ENCODE peak calls at places on chromosomes 16 and 17, in seven cellular contexts. X is mesendoderm, W is heart right ventricle, F is colonic mucosa, H is fibroblast of lung, G is body of pancreas, P is ascending aorta. C is an unnamed sample.

GRCh38 chr16:68013440-68013839 is 2.3 kb downstream of the DPEP2NB start:
- DNase-seq in P (no peak), W (no peak), X (no peak), H (no peak), F (no peak), G (no peak), C (no peak)

GRCh38 chr17:20271016-20271610 is 196.2 kb downstream of the LGALS9B start:
- DNase-seq in F (no peak), W (no peak), X (no peak), G (no peak), H (peak; percentile 11), P (no peak), C (no peak)

GRCh38 chr17:45976755-45977505 is 22.1 kb upstream of the STH start:
- DNase-seq in P (no peak), G (no peak), X (peak; percentile 92), F (no peak), W (no peak), H (peak; percentile 48), C (no peak)

GRCh38 chr17:2071421-2072281 is 16.7 kb downstream of the HIC1 start:
- DNase-seq in X (no peak), F (peak; percentile 52), W (peak; percentile 83), P (no peak), G (no peak), H (peak; percentile 76), C (no peak)

GRCh38 chr17:64278614-64279013 is 15.6 kb upstream of the TEX2 start:
- DNase-seq in X (peak; percentile 32), G (no peak), W (no peak), F (no peak), P (no peak), H (peak; percentile 58), C (no peak)

GRCh38 chr17:1532836-1533602 is 16.6 kb upstream of the INPP5K start:
- DNase-seq in X (peak; percentile 68), G (no peak), F (no peak), H (no peak), P (no peak), W (no peak), C (no peak)

GRCh38 chr16:47142469-47143328 is 1.0 kb downstream of the NETO2 start:
- DNase-seq in X (peak; percentile 68), H (peak; percentile 44), P (no peak), W (peak; percentile 23), G (peak; percentile 19), F (peak; percentile 28), C (no peak)

GRCh38 chr17:41367426-41368075 is 2.1 kb downstream of the KRT33B start:
- DNase-seq in X (peak; percentile 60), W (no peak), P (no peak), F (no peak), H (peak; percentile 89), G (no peak), C (peak; percentile 49)

GRCh38 chr17:34598161-34598776 is 18.9 kb downstream of the TMEM132E start:
- DNase-seq in F (no peak), H (no peak), G (no peak), X (peak; percentile 89), W (no peak), P (no peak), C (no peak)

GRCh38 chr16:84643180-84643583 is 5.1 kb upstream of the KLHL36 start:
- DNase-seq in P (peak; percentile 41), W (peak; percentile 68), H (peak; percentile 90), G (peak; percentile 66), X (no peak), F (peak; percentile 50), C (peak; percentile 90)

GRCh38 chr16:13935408-13935807 is 15.5 kb downstream of the ERCC4 start:
- DNase-seq in W (no peak), X (peak; percentile 67), P (no peak), H (no peak), F (no peak), G (no peak), C (no peak)

GRCh38 chr17:41466988-41467387 is at the start of gene KRT32:
- DNase-seq in F (no peak), H (no peak), W (no peak), X (no peak), P (no peak), G (no peak), C (no peak)

GRCh38 chr16:16158082-16158658 is 65.1 kb downstream of the ABCC6 start:
- DNase-seq in H (no peak), W (no peak), F (no peak), G (no peak), P (no peak), X (no peak), C (no peak)

GRCh38 chr16:16155234-16155633 is 68.1 kb downstream of the ABCC6 start:
- DNase-seq in W (no peak), H (no peak), X (no peak), P (no peak), G (no peak), F (no peak), C (no peak)

GRCh38 chr16:16159662-16160061 is 63.6 kb downstream of the ABCC6 start:
- DNase-seq in H (no peak), G (no peak), X (no peak), F (no peak), P (no peak), W (no peak), C (no peak)

GRCh38 chr16:16158741-16159374 is 64.4 kb downstream of the ABCC6 start:
- DNase-seq in X (peak; percentile 27), W (no peak), P (no peak), F (no peak), H (peak; percentile 15), G (no peak), C (no peak)

DNA sequence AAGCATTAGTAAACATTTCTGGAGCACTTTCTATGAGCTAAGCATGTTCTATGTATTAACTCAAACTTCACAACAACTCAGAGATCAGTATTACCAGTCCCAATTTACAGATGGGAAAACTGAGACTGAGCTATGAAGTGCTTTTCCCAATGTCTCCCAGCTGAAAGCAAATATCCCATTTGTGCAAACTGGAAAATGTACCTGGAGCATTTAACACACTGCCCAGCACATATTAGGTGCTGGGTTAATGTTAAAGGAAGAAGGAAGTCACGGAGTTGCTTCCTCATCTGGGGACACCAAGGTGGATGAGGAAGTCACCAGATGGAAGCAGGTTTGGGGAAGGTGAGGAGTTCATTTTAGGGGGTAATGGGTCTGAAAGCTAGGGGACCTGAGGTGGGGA is 66.1 kb downstream of the ABCC6 start:
- DNase-seq in H (no peak), X (no peak), F (no peak), G (no peak), W (no peak), P (no peak), C (no peak)
- H3K36me3 ChIP-seq in H (no peaks in the 10 kb centered on the region), X (no peaks in the 10 kb centered on the region), F (no peaks in the 10 kb centered on the region), G (no peaks in the 10 kb centered on the region), W (no peaks in the 10 kb centered on the region), P (no peaks in the 10 kb centered on the region), C (no peaks in the 10 kb centered on the region)

GRCh38 chr16:1028524-1029258 is 43.9 kb upstream of the SSTR5 start:
- DNase-seq in X (no peak), F (no peak), G (no peak), P (no peak), H (no peak), W (no peak), C (no peak)

GRCh38 chr16:1026784-1027415 is 45.3 kb downstream of the SOX8 start:
- DNase-seq in X (no peak), H (peak; percentile 18), W (no peak), F (no peak), P (no peak), G (no peak), C (no peak)

GRCh38 chr16:1028056-1028455 is 44.5 kb upstream of the SSTR5 start:
- DNase-seq in F (no peak), G (no peak), W (no peak), P (no peak), H (no peak), X (no peak), C (no peak)

GRCh38 chr16:1026057-1026783 is 44.6 kb downstream of the SOX8 start:
- DNase-seq in H (no peak), P (no peak), X (no peak), G (no peak), F (no peak), W (no peak), C (no peak)

DNA sequence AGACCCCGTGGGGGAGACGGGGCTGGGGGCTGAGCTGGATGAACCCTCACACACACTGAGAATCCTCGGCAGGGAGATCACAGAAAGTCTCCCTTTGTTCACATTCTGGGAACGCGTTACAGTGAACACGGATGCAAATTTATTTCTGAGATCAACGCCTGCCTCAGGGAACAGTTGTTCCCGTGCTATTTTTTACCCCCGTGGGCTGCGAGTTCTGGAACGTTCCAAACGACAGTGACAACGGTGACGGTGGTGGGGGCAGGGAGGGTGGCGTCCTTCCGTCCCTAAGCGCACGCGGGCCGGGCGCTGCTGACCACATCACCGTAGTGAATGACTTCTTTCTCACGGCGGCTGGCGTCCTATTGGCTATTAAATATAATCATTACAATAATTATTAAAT is 45.1 kb upstream of the SSTR5 start:
- DNase-seq in P (no peak), H (no peak), X (no peak), W (no peak), F (no peak), G (no peak), C (no peak)
- H3K27me3 ChIP-seq in P (no peaks in the 10 kb centered on the region), H (no peaks in the 10 kb centered on the region), X (no peaks in the 10 kb centered on the region), W (peaks cover 62% of the 10 kb centered on the region), F (no peaks in the 10 kb centered on the region), G (no peaks in the 10 kb centered on the region), C (peaks cover 2% of the 10 kb centered on the region)

DNA sequence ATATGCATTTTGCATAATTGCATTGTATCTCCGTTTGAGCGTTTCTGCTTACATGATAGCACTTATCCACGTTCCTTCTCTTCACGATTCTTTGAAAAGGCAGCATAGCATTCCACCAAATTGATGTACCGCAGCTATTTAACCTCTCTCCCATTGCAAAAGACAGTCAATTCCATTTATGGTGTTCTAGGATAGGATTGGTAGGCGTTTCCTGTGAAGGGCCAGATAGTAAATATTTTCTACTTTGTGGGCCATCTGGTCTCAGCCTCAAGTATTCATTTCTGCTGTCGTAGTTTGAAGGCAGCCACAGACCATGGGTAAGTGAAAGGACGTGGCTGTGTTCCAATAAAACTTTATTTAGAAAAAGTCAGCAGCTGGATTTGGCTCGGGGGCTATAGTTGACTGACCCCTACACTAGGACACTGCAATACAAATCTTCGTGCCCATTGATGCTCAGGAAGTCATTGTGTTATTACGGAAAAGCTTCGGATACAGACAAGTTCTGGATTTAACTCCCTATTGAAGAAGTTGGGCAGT is 10.1 kb downstream of the SNX29 start:
- DNase-seq in P (no peak), G (no peak), W (no peak), F (no peak), H (peak; percentile 65), X (no peak), C (no peak)
- H3K4me3 ChIP-seq in P (no peak overlapping the region), G (no peak overlapping the region), W (no peak overlapping the region), F (no peak overlapping the region), H (no peak overlapping the region), X (no peak overlapping the region), C (no peak overlapping the region)

GRCh38 chr16:3766177-3766576 is 48.9 kb upstream of the TRAP1 start:
- DNase-seq in G (no peak), F (no peak), X (no peak), P (no peak), H (no peak), W (no peak), C (no peak)
- H3K36me3 ChIP-seq in G (peaks cover 35% of the 10 kb centered on the region), F (peaks cover 31% of the 10 kb centered on the region), X (peaks cover 15% of the 10 kb centered on the region), P (peaks cover 77% of the 10 kb centered on the region), H (peaks cover 18% of the 10 kb centered on the region), W (peaks cover 100% of the 10 kb centered on the region), C (peaks cover 32% of the 10 kb centered on the region)

DNA sequence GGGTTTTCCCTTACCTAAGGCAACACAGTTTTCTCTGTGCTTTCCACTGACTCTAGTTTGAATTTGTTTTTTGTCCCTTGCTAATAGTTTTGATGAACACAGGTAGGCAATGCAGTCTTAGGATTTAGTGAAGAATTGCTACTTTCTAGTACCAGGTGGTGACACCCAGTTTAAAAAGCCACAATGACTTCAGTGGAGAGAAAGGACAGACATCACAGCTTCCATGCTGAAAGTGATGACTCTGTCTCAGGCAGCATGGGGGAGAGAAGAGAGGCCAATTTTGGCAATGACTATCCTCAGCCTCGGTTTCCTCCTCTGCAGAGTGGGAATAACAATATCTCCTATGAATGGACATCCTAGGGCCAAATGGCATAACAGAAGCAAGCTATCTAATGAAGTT is 118.8 kb downstream of the AXIN2 start:
- DNase-seq in X (no peak), H (no peak), G (no peak), W (no peak), P (no peak), F (no peak), C (no peak)
- H3K27me3 ChIP-seq in X (no peaks in the 10 kb centered on the region), H (peaks cover 9% of the 10 kb centered on the region), G (no peaks in the 10 kb centered on the region), W (peaks cover 21% of the 10 kb centered on the region), P (no peaks in the 10 kb centered on the region), F (no peaks in the 10 kb centered on the region), C (peaks cover 14% of the 10 kb centered on the region)